ENCODE peak calls at places on chromosomes 16 and 17, in four cellular contexts. Z, G, M and W are unnamed samples.
A peak's percentile ranks its signal among the peaks of the same experiment; 100 is the strongest.

GRCh38 chr17:5770556-5771270 is 186.4 kb upstream of the NLRP1 start:
- DNase-seq in Z (no peak), M (no peak), G (no peak), W (no peak)

GRCh38 chr17:51734462-51734861 is 424.1 kb downstream of the CA10 start:
- DNase-seq in G (no peak), Z (no peak), M (no peak), W (no peak)

GRCh38 chr17:12789075-12789975 is at the start of gene ARHGAP44:
- DNase-seq in Z (peak; percentile 24), M (peak; percentile 65), G (peak; percentile 77), W (peak; percentile 63)

GRCh38 chr16:15648135-15648730 is 1.8 kb upstream of the NDE1 start:
- DNase-seq in G (no peak), M (no peak), Z (no peak), W (no peak)

GRCh38 chr16:16930309-16931000 is 540.3 kb downstream of the XYLT1 start:
- DNase-seq in Z (no peak), M (no peak), G (no peak), W (no peak)

GRCh38 chr16:17983847-17984639 is 352.5 kb downstream of the NPIPA8 start:
- DNase-seq in G (no peak), M (no peak), Z (no peak), W (no peak)

GRCh38 chr17:74164446-74165045 is 38.9 kb upstream of the RPL38 start:
- DNase-seq in M (no peak), G (no peak), Z (no peak), W (no peak)

GRCh38 chr17:74761931-74762330 is 13.5 kb downstream of the NHERF1 start:
- DNase-seq in Z (no peak), G (no peak), M (no peak), W (no peak)

GRCh38 chr16:48812856-48813255 is 202.9 kb upstream of the N4BP1 start:
- DNase-seq in M (no peak), G (no peak), Z (no peak), W (no peak)

GRCh38 chr17:233473-233941 is 52.1 kb upstream of the DOC2B start:
- DNase-seq in G (peak; percentile 49), Z (no peak), M (no peak), W (peak; percentile 26)

GRCh38 chr17:151886-152859 is 14.8 kb downstream of the SCGB1C2 start:
- DNase-seq in Z (no peak), G (peak; percentile 44), M (no peak), W (peak; percentile 42)

GRCh38 chr17:17538417-17539391 is 42.5 kb upstream of the RASD1 start:
- DNase-seq in Z (no peak), G (no peak), M (no peak), W (no peak)